ENCODE peak calls at places on chromosomes 1 and 21, in five cellular contexts. F is adrenal gland, S is fibroblast of lung, K is foreskin fibroblast, E is bronchial epithelial cell. X is an unnamed sample.

GRCh38 chr1:91065337-91065736 is 43.5 kb upstream of the ZNF644 start:
- DNase-seq in S (no peak), E (no peak), F (no peak), K (no peak), X (no peak)

GRCh38 chr1:237901284-237901870 is 10.7 kb upstream of the ZP4 start:
- DNase-seq in K (no peak), F (peak), S (peak), E (peak), X (no peak)

GRCh38 chr1:98314591-98314990 is 346.9 kb upstream of the SNX7 start:
- DNase-seq in F (no peak), K (no peak), S (no peak), E (no peak), X (no peak)

GRCh38 chr1:30609336-30610280 is 113.8 kb downstream of the MATN1 start:
- DNase-seq in K (no peak), F (no peak), S (no peak), E (peak), X (no peak)

GRCh38 chr1:172148213-172148612 is 272.3 kb upstream of the C1orf105 start:
- DNase-seq in F (no peak), K (no peak), E (no peak), S (no peak), X (no peak)

GRCh38 chr1:246213947-246214346 is 293.1 kb downstream of the SMYD3 start:
- DNase-seq in E (no peak), K (no peak), F (no peak), S (no peak), X (no peak)

GRCh38 chr1:56551691-56552090 is 27.7 kb downstream of the PLPP3 start:
- DNase-seq in S (peak), K (no peak), E (no peak), F (no peak), X (no peak)

GRCh38 chr1:111199881-111200801 is at the start of gene DENND2D:
- DNase-seq in S (no peak), E (no peak), F (peak), K (no peak), X (no peak)

GRCh38 chr1:5379176-5379759 is 613.0 kb downstream of the NPHP4 start:
- DNase-seq in F (no peak), S (no peak), E (no peak), K (no peak), X (no peak)

GRCh38 chr1:94026869-94027388 is 94.0 kb downstream of the ABCA4 start:
- DNase-seq in K (no peak), E (no peak), S (no peak), F (no peak), X (no peak)

GRCh38 chr1:90443340-90443739 is 273.8 kb downstream of the BARHL2 start:
- DNase-seq in F (no peak), S (no peak), E (no peak), K (no peak), X (no peak)

GRCh38 chr1:247204177-247204647 is 32.4 kb upstream of the ZNF124 start:
- DNase-seq in K (no peak), S (no peak), E (no peak), F (no peak), X (no peak)

GRCh38 chr1:163307479-163308171 is 14.1 kb upstream of the NUF2 start:
- DNase-seq in S (peak), K (peak), E (no peak), F (no peak), X (peak)

GRCh38 chr1:81428998-81429397 is 371.7 kb upstream of the ADGRL2 start:
- DNase-seq in K (no peak), S (no peak), F (no peak), E (no peak), X (no peak)

GRCh38 chr1:185213086-185213485 is 56.1 kb downstream of the SWT1 start:
- DNase-seq in K (no peak), F (no peak), E (no peak), S (peak), X (peak)

GRCh38 chr1:28564310-28564709 is 11.4 kb downstream of the TRNAU1AP start:
- DNase-seq in K (no peak), F (no peak), E (no peak), S (no peak), X (no peak)

GRCh38 chr1:28565726-28566125 is 12.8 kb downstream of the TRNAU1AP start:
- DNase-seq in E (no peak), S (no peak), K (no peak), F (no peak), X (no peak)

GRCh38 chr1:28565040-28565439 is 12.2 kb downstream of the TRNAU1AP start:
- DNase-seq in K (no peak), S (no peak), E (no peak), F (no peak), X (no peak)

GRCh38 chr1:28560886-28561285 is 8.0 kb downstream of the TRNAU1AP start:
- DNase-seq in E (no peak), K (no peak), S (no peak), F (no peak), X (no peak)
- TF ChIP-seq CTCF in E (no peak), K (no peak), S (no peak), F (no peak), X (no peak)

GRCh38 chr21:16304189-16304588 is 574.4 kb downstream of the USP25 start:
- DNase-seq in S (no peak), F (no peak), K (no peak), E (no peak), X (no peak)

GRCh38 chr21:16308269-16308668 is 578.5 kb downstream of the USP25 start:
- DNase-seq in F (no peak), K (no peak), E (peak), S (peak), X (peak)

GRCh38 chr21:16304700-16305099 is 574.9 kb downstream of the USP25 start:
- DNase-seq in E (no peak), F (no peak), K (no peak), S (no peak), X (peak)

GRCh38 chr21:16307256-16307655 is 577.5 kb downstream of the USP25 start:
- DNase-seq in E (no peak), S (no peak), K (no peak), F (no peak), X (peak)

GRCh38 chr21:16305686-16306085 is 575.9 kb downstream of the USP25 start:
- DNase-seq in K (no peak), E (no peak), S (peak), F (peak), X (peak)
- H3K4me3 ChIP-seq in K (peak), E (no peak), S (no peak), F (peak), X (peak)

GRCh38 chr1:66331641-66332523 is 202.1 kb upstream of the SGIP1 start:
- DNase-seq in E (peak), F (peak), S (peak), K (peak), X (peak)
- TF ChIP-seq CTCF in E (peak), F (no peak), S (peak), K (peak), X (peak)

DNA sequence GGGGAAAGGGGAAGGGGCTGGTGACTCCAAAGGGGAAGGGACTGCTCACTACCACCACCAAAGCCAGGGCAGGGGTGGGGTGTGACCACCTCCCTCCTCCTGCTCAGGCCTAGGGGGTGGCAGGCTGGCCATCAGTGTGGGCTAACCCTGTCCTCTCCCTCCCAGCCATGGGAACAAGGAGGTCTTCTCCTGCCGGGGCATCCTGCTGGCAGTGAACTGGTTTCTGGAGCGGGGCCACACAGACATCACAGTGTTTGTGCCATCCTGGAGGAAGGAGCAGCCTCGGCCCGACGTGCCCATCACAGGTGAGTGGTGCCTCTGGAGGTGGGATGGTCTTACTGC is 5.7 kb downstream of the ZC3H12A start:
- DNase-seq in K (no peak), F (no peak), S (no peak), E (no peak), X (no peak)
- H3K4me3 ChIP-seq in K (peak), F (peak), S (peak), E (peak), X (peak)

GRCh38 chr1:70405780-70406416 is 5.2 kb upstream of the CTH start:
- DNase-seq in F (no peak), K (no peak), E (no peak), S (no peak), X (no peak)

GRCh38 chr1:70411360-70411844 is 334 bp downstream of the CTH start:
- DNase-seq in K (no peak), E (peak), F (no peak), S (peak), X (peak)

GRCh38 chr1:70409136-70409535 is 1.9 kb upstream of the CTH start:
- DNase-seq in S (no peak), K (no peak), E (no peak), F (no peak), X (no peak)

GRCh38 chr1:70415882-70416281 is 4.8 kb downstream of the CTH start:
- DNase-seq in S (no peak), K (no peak), F (no peak), E (no peak), X (no peak)

DNA sequence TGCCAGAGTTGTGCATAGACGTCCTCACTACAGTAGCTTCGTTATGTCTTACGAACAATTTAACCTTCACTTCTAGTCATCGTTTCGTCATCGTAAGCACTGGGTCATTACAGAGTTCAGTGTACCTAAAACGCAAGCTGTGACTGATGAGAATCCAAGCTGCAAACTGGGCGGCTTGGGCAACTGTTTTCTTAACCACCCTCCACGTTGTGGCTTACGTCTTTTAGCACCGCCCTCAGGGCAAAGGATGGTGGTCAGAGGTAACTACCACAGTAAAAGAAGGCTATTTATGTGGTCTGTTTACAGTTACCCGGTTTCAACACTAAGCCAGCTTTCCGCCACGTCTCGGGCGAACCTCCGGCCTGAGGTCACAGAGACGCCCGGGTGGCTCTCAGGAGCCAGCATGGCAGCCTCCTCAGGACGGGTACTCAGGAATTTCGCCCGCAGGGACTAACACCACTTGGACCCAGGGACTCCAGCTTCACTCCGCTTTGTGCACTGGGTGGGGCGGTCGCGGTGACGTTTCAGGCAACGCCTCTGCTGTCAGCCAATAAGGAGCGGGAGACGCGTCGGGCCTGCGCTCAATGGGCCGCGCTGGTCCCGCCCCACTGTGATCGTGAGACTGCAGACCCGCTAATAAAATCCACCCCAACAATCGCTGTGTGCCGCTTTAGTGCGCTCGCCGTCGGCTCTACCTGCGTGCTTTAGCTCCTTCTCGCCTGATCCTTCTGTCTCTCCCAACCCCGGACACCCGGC is at the start of gene CTH:
- DNase-seq in S (peak), K (peak), E (peak), F (peak), X (peak)
- TF ChIP-seq CTCF in S (no peak), K (no peak), E (no peak), F (no peak), X (no peak)

GRCh38 chr1:153566414-153567371 is 1.0 kb upstream of the S100A2 start:
- DNase-seq in E (peak), F (peak), S (peak), K (peak), X (peak)

GRCh38 chr1:153567621-153568366 is 2.1 kb upstream of the S100A2 start:
- DNase-seq in E (peak), K (no peak), S (peak), F (no peak), X (peak)

GRCh38 chr1:153570874-153571273 is 5.2 kb upstream of the S100A2 start:
- DNase-seq in E (no peak), S (no peak), F (no peak), K (no peak), X (no peak)

GRCh38 chr1:153569465-153569864 is 3.8 kb upstream of the S100A2 start:
- DNase-seq in F (no peak), S (no peak), E (no peak), K (no peak), X (no peak)

DNA sequence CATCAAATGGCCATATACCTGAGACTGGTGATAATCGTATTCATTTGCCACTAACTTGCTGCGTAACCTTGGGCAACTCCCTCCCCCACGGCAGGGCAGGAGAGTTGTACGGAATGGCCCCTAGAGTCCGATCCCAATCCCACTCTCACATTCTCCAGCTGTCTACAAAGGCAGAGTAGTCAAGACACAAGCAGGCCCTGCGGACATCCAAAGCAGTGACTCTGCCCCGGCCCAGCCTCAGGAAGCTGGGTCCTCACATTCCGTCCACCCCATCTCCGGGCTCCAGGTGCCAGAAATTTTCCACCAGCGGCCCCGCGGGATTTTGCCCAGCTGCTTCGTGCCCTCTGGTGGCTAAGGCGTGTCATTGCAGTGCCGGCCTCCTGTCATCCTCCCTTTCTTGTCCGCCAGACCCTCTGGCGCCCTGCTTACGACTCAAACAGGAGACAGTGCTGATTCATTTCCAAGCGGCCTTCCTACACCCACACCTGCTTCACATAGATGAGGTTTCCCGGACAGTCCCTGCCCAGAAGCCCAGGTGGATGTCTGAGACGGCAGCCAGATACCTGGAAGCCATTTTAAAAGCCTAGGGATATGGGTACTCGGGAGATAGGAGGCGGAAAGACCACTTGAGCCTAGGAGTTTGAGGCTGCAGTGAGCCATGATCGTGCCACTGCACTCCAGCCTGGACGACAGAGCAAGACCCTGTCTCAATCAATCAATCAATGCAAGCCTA is 2.9 kb upstream of the S100A2 start:
- DNase-seq in E (peak), S (peak), K (peak), F (peak), X (peak)
- H3K4me3 ChIP-seq in E (peak), S (no peak), K (peak), F (peak), X (no peak)